ENCODE peak calls at places on chromosomes 12 and 14, in six cellular contexts. F is activated CD8-positive, alpha-beta memory T cell treated with anti-CD3 and anti-CD28 coated beads for 48 hours; S is Right ventricle myocardium superior; T is activated CD4-positive, CD25-positive, alpha-beta regulatory T cell; Z is left colon; P is NCI-H446 treated with DMSO at 0.1 percent for 48 hours. M is an unnamed sample.

GRCh38 chr14:49314756-49315155 is 271.4 kb downstream of the RPS29 start:
- DNase-seq in F (no peak), S (no peak), T (no peak), Z (no peak), P (no peak), M (no peak)

GRCh38 chr14:61625171-61625570 is 70.1 kb upstream of the HIF1A start:
- DNase-seq in F (no peak), S (no peak), T (no peak), Z (no peak), P (no peak), M (no peak)

GRCh38 chr14:69712637-69713088 is 54.3 kb upstream of the SRSF5 start:
- DNase-seq in F (no peak), S (peak), T (no peak), Z (peak), P (no peak), M (peak)

GRCh38 chr14:23538785-23539184 is 12.8 kb downstream of the ZFHX2 start:
- DNase-seq in F (no peak), S (peak), T (no peak), Z (no peak), P (no peak), M (peak)

GRCh38 chr12:50677858-50678257 is 86.0 kb upstream of the ATF1 start:
- DNase-seq in F (no peak), S (no peak), T (no peak), Z (no peak), P (no peak), M (no peak)

GRCh38 chr12:126069549-126070165 is 1004.4 kb downstream of the AACS start:
- DNase-seq in F (peak), S (no peak), T (no peak), Z (peak), P (no peak), M (no peak)

GRCh38 chr12:94263011-94263786 is 114.8 kb downstream of the PLXNC1 start:
- DNase-seq in F (peak), S (no peak), T (no peak), Z (peak), P (no peak), M (no peak)

GRCh38 chr12:11578461-11578993 is 70.9 kb upstream of the ETV6 start:
- DNase-seq in F (no peak), S (no peak), T (no peak), Z (no peak), P (no peak), M (no peak)

GRCh38 chr12:90229771-90230170 is 521.1 kb upstream of the ATP2B1 start:
- DNase-seq in F (no peak), S (no peak), T (no peak), Z (no peak), P (no peak), M (no peak)

GRCh38 chr12:122067966-122068365 is 10.6 kb upstream of the MLXIP start:
- DNase-seq in F (no peak), S (no peak), T (peak), Z (peak), P (no peak), M (peak)

GRCh38 chr12:49959570-49960473 is 1.9 kb upstream of the AQP5 start:
- DNase-seq in F (no peak), S (no peak), T (no peak), Z (no peak), P (no peak), M (no peak)

GRCh38 chr14:91649930-91650329 is 82.0 kb downstream of the CATSPERB start:
- DNase-seq in F (no peak), S (no peak), T (no peak), Z (no peak), P (no peak), M (peak)

GRCh38 chr12:53579545-53579955 is 46.6 kb downstream of the ATF7 start:
- DNase-seq in F (no peak), S (no peak), T (no peak), Z (no peak), P (no peak), M (no peak)